ENCODE peak calls at places on chromosome X, in four cellular contexts. Z is hippocampal formation, H is IMR-90, G is midbrain. A is an unnamed sample.

GRCh38 chrX:153653556-153653955 is 6.6 kb downstream of the DUSP9 start:
- DNase-seq in Z (no peak), H (no peak), G (no peak), A (no peak)

GRCh38 chrX:69144854-69145253 is 20.4 kb downstream of the PJA1 start:
- DNase-seq in Z (no peak), H (no peak), G (no peak), A (no peak)

GRCh38 chrX:97238632-97239031 is 354.9 kb downstream of the RPA4 start:
- DNase-seq in Z (no peak), H (peak), G (no peak), A (peak)

GRCh38 chrX:109830704-109831206 is 97.7 kb upstream of the ACSL4 start:
- DNase-seq in Z (no peak), H (peak), G (no peak), A (peak)

GRCh38 chrX:129931411-129932136 is 25.6 kb downstream of the UTP14A start:
- DNase-seq in Z (peak), H (peak), G (peak), A (peak)

GRCh38 chrX:130539721-130540321 is 138.0 kb downstream of the RBMX2 start:
- DNase-seq in Z (peak), H (peak), G (peak), A (peak)

GRCh38 chrX:97021680-97022079 is 138.0 kb downstream of the RPA4 start:
- DNase-seq in Z (no peak), H (peak), G (no peak), A (peak)

GRCh38 chrX:10904220-10904619 is 206.9 kb upstream of the HCCS start:
- DNase-seq in Z (no peak), H (peak), G (no peak), A (no peak)

GRCh38 chrX:155888139-155888538 is 7.0 kb downstream of the VAMP7 start:
- DNase-seq in Z (no peak), H (peak), G (no peak), A (peak)

GRCh38 chrX:66163849-66164401 is at the start of gene HEPH:
- DNase-seq in Z (no peak), H (peak), G (peak), A (peak)

GRCh38 chrX:109716431-109717028 is 16.5 kb downstream of the ACSL4 start:
- DNase-seq in Z (no peak), H (peak), G (no peak), A (peak)

GRCh38 chrX:46707274-46707965 is 51.5 kb downstream of the SLC9A7 start:
- DNase-seq in Z (no peak), H (no peak), G (no peak), A (no peak)

GRCh38 chrX:136047001-136047642 is 61.9 kb downstream of the SLC9A6 start:
- DNase-seq in Z (no peak), H (peak), G (no peak), A (no peak)

GRCh38 chrX:105179644-105180043 is 40.9 kb downstream of the TEX13A start:
- DNase-seq in Z (no peak), H (no peak), G (no peak), A (no peak)

GRCh38 chrX:12955882-12956703 is 18.8 kb upstream of the TMSB4X start:
- DNase-seq in Z (no peak), H (peak), G (peak), A (peak)

GRCh38 chrX:68867458-68868166 is 38.8 kb downstream of the EFNB1 start:
- DNase-seq in Z (no peak), H (no peak), G (no peak), A (peak)

GRCh38 chrX:2828404-2829065 is at the start of gene GYG2:
- DNase-seq in Z (no peak), H (peak), G (no peak), A (peak)

GRCh38 chrX:150548684-150549083 is 19.7 kb upstream of the MTM1 start:
- DNase-seq in Z (no peak), H (peak), G (no peak), A (no peak)

GRCh38 chrX:122220644-122221373 is 963.3 kb upstream of the GRIA3 start:
- DNase-seq in Z (no peak), H (no peak), G (no peak), A (no peak)

GRCh38 chrX:106170318-106170717 is 2.2 kb downstream of the PWWP3B start:
- DNase-seq in Z (no peak), H (no peak), G (peak), A (peak)

GRCh38 chrX:30577362-30577961 is at the start of gene TASL:
- DNase-seq in Z (no peak), H (no peak), G (no peak), A (no peak)

A was measured in choroid plexus epithelial cell.